ENCODE peak calls at places on chromosomes 6 and 20, in seven cellular contexts. One of them, this sample, is unnamed.

GRCh38 chr20:13098720-13099355 is 90.1 kb downstream of the SPTLC3 start:
- DNase-seq in IMR-90: no peak
- DNase-seq in mesenchymal stem cell: no peak
- DNase-seq in mesendoderm: no peak
- DNase-seq in neuronal stem cell: no peak
- DNase-seq in H9: no peak
- DNase-seq in H1: no peak
- DNase-seq in this sample: peak; percentile 49

GRCh38 chr6:144581807-144582537 is 296.8 kb downstream of the UTRN start:
- DNase-seq in IMR-90: peak; percentile 44
- DNase-seq in mesenchymal stem cell: peak; percentile 27
- DNase-seq in mesendoderm: peak; percentile 56
- DNase-seq in neuronal stem cell: peak; percentile 11
- DNase-seq in H9: peak; percentile 30
- DNase-seq in H1: no peak
- DNase-seq in this sample: no peak

GRCh38 chr6:169998457-169998856 is 247.0 kb downstream of the ERMARD start:
- DNase-seq in IMR-90: no peak
- DNase-seq in mesenchymal stem cell: no peak
- DNase-seq in mesendoderm: no peak
- DNase-seq in neuronal stem cell: no peak
- DNase-seq in H9: peak; percentile 23
- DNase-seq in H1: no peak
- DNase-seq in this sample: no peak

GRCh38 chr6:5943591-5943990 is 63.1 kb downstream of the NRN1 start:
- DNase-seq in IMR-90: no peak
- DNase-seq in mesenchymal stem cell: no peak
- DNase-seq in mesendoderm: no peak
- DNase-seq in neuronal stem cell: no peak
- DNase-seq in H9: no peak
- DNase-seq in H1: no peak
- DNase-seq in this sample: no peak

GRCh38 chr6:131729550-131729949 is 18.7 kb upstream of the CTAGE9 start:
- DNase-seq in IMR-90: no peak
- DNase-seq in mesenchymal stem cell: no peak
- DNase-seq in mesendoderm: no peak
- DNase-seq in neuronal stem cell: no peak
- DNase-seq in H9: no peak
- DNase-seq in H1: no peak
- DNase-seq in this sample: no peak

GRCh38 chr6:72953901-72954494 is 271.3 kb downstream of the KHDC1L start:
- DNase-seq in IMR-90: peak; percentile 61
- DNase-seq in mesenchymal stem cell: peak; percentile 15
- DNase-seq in mesendoderm: no peak
- DNase-seq in neuronal stem cell: no peak
- DNase-seq in H9: no peak
- DNase-seq in H1: no peak
- DNase-seq in this sample: no peak

GRCh38 chr20:5133998-5134397 is 7.2 kb downstream of the CDS2 start:
- DNase-seq in IMR-90: no peak
- DNase-seq in mesenchymal stem cell: no peak
- DNase-seq in mesendoderm: no peak
- DNase-seq in neuronal stem cell: no peak
- DNase-seq in H9: no peak
- DNase-seq in H1: no peak
- DNase-seq in this sample: no peak

GRCh38 chr6:135423649-135424128 is 73.9 kb downstream of the AHI1 start:
- DNase-seq in IMR-90: peak; percentile 59
- DNase-seq in mesenchymal stem cell: peak; percentile 60
- DNase-seq in mesendoderm: peak; percentile 34
- DNase-seq in neuronal stem cell: peak; percentile 21
- DNase-seq in H9: no peak
- DNase-seq in H1: no peak
- DNase-seq in this sample: no peak

GRCh38 chr6:1636272-1636825 is 26.6 kb downstream of the FOXC1 start:
- DNase-seq in IMR-90: no peak
- DNase-seq in mesenchymal stem cell: no peak
- DNase-seq in mesendoderm: no peak
- DNase-seq in neuronal stem cell: no peak
- DNase-seq in H9: no peak
- DNase-seq in H1: no peak
- DNase-seq in this sample: no peak

GRCh38 chr6:71879016-71879415 is 7.3 kb upstream of the RIMS1 start:
- DNase-seq in IMR-90: peak; percentile 49
- DNase-seq in mesenchymal stem cell: no peak
- DNase-seq in mesendoderm: no peak
- DNase-seq in neuronal stem cell: no peak
- DNase-seq in H9: no peak
- DNase-seq in H1: no peak
- DNase-seq in this sample: no peak

GRCh38 chr6:17472653-17473183 is 79.3 kb downstream of the CAP2 start:
- DNase-seq in IMR-90: peak; percentile 17
- DNase-seq in mesenchymal stem cell: peak; percentile 60
- DNase-seq in mesendoderm: peak; percentile 96
- DNase-seq in neuronal stem cell: no peak
- DNase-seq in H9: no peak
- DNase-seq in H1: no peak
- DNase-seq in this sample: no peak

GRCh38 chr6:33720998-33721397 is 9.5 kb upstream of the UQCC2 start:
- DNase-seq in IMR-90: no peak
- DNase-seq in mesenchymal stem cell: no peak
- DNase-seq in mesendoderm: no peak
- DNase-seq in neuronal stem cell: no peak
- DNase-seq in H9: no peak
- DNase-seq in H1: no peak
- DNase-seq in this sample: no peak

GRCh38 chr6:20681243-20681684 is 147.0 kb downstream of the CDKAL1 start:
- DNase-seq in IMR-90: no peak
- DNase-seq in mesenchymal stem cell: no peak
- DNase-seq in mesendoderm: no peak
- DNase-seq in neuronal stem cell: no peak
- DNase-seq in H9: no peak
- DNase-seq in H1: no peak
- DNase-seq in this sample: no peak

GRCh38 chr6:108030223-108030622 is 44.3 kb downstream of the OSTM1 start:
- DNase-seq in IMR-90: no peak
- DNase-seq in mesenchymal stem cell: no peak
- DNase-seq in mesendoderm: no peak
- DNase-seq in neuronal stem cell: no peak
- DNase-seq in H9: no peak
- DNase-seq in H1: no peak
- DNase-seq in this sample: no peak

GRCh38 chr6:142071981-142072380 is 60.7 kb upstream of the GJE1 start:
- DNase-seq in IMR-90: no peak
- DNase-seq in mesenchymal stem cell: no peak
- DNase-seq in mesendoderm: peak; percentile 59
- DNase-seq in neuronal stem cell: no peak
- DNase-seq in H9: peak; percentile 73
- DNase-seq in H1: no peak
- DNase-seq in this sample: peak; percentile 5

GRCh38 chr6:135568366-135568765 is 70.8 kb upstream of the AHI1 start:
- DNase-seq in IMR-90: peak; percentile 95
- DNase-seq in mesenchymal stem cell: peak; percentile 19
- DNase-seq in mesendoderm: peak; percentile 32
- DNase-seq in neuronal stem cell: no peak
- DNase-seq in H9: no peak
- DNase-seq in H1: no peak
- DNase-seq in this sample: no peak

GRCh38 chr6:2480267-2480966 is 235.0 kb upstream of the GMDS start:
- DNase-seq in IMR-90: no peak
- DNase-seq in mesenchymal stem cell: no peak
- DNase-seq in mesendoderm: no peak
- DNase-seq in neuronal stem cell: no peak
- DNase-seq in H9: no peak
- DNase-seq in H1: no peak
- DNase-seq in this sample: no peak

GRCh38 chr6:148671085-148671484 is 75.7 kb upstream of the UST start:
- DNase-seq in IMR-90: no peak
- DNase-seq in mesenchymal stem cell: no peak
- DNase-seq in mesendoderm: peak; percentile 82
- DNase-seq in neuronal stem cell: no peak
- DNase-seq in H9: peak; percentile 56
- DNase-seq in H1: peak; percentile 59
- DNase-seq in this sample: no peak

GRCh38 chr20:45833030-45833882 is at the start of gene SNX21:
- DNase-seq in IMR-90: peak; percentile 94
- DNase-seq in mesenchymal stem cell: peak; percentile 97
- DNase-seq in mesendoderm: peak; percentile 88
- DNase-seq in neuronal stem cell: no peak
- DNase-seq in H9: peak; percentile 89
- DNase-seq in H1: peak; percentile 90
- DNase-seq in this sample: peak; percentile 76

GRCh38 chr6:8219352-8219943 is 117.1 kb upstream of the EEF1E1 start:
- DNase-seq in IMR-90: peak; percentile 63
- DNase-seq in mesenchymal stem cell: peak; percentile 54
- DNase-seq in mesendoderm: peak; percentile 57
- DNase-seq in neuronal stem cell: peak; percentile 54
- DNase-seq in H9: no peak
- DNase-seq in H1: peak; percentile 59
- DNase-seq in this sample: peak; percentile 29

GRCh38 chr6:72619883-72620696 is 1.8 kb upstream of the KCNQ5 start:
- DNase-seq in IMR-90: peak; percentile 45
- DNase-seq in mesenchymal stem cell: peak; percentile 49
- DNase-seq in mesendoderm: peak; percentile 52
- DNase-seq in neuronal stem cell: peak; percentile 33
- DNase-seq in H9: peak; percentile 63
- DNase-seq in H1: peak; percentile 65
- DNase-seq in this sample: peak; percentile 3

GRCh38 chr20:36407196-36407733 is 101.1 kb downstream of the DLGAP4 start:
- DNase-seq in IMR-90: peak; percentile 24
- DNase-seq in mesenchymal stem cell: peak; percentile 9
- DNase-seq in mesendoderm: no peak
- DNase-seq in neuronal stem cell: no peak
- DNase-seq in H9: no peak
- DNase-seq in H1: no peak
- DNase-seq in this sample: peak; percentile 31

GRCh38 chr6:121776054-121776453 is 340.6 kb downstream of the GJA1 start:
- DNase-seq in IMR-90: no peak
- DNase-seq in mesenchymal stem cell: no peak
- DNase-seq in mesendoderm: no peak
- DNase-seq in neuronal stem cell: no peak
- DNase-seq in H9: no peak
- DNase-seq in H1: no peak
- DNase-seq in this sample: no peak

GRCh38 chr20:11401988-11402387 is 515.7 kb upstream of the BTBD3 start:
- DNase-seq in IMR-90: no peak
- DNase-seq in mesenchymal stem cell: no peak
- DNase-seq in mesendoderm: no peak
- DNase-seq in neuronal stem cell: no peak
- DNase-seq in H9: no peak
- DNase-seq in H1: no peak
- DNase-seq in this sample: no peak

GRCh38 chr6:147287869-147288271 is 83.7 kb downstream of the STXBP5 start:
- DNase-seq in IMR-90: peak; percentile 69
- DNase-seq in mesenchymal stem cell: peak; percentile 41
- DNase-seq in mesendoderm: peak; percentile 53
- DNase-seq in neuronal stem cell: no peak
- DNase-seq in H9: no peak
- DNase-seq in H1: no peak
- DNase-seq in this sample: peak; percentile 95

DNA sequence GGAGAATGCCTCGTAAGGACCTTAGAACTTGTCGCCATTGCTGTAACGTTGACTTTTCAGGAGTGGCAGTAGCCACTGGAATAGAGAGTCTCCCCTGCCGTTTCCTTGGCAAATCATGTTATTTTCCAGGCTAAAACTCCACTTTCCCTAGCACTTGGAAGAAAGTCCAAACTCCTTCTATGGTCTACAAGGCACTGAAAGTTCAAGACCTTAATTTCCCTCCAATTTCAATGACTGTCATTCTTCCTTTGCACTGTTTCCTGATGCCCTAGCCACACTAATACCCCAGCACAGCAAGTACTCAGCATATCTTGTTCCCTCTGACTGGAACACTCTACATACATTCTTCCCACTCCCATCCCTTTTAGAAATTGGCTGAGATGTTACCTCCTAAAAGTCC is 1.8 kb upstream of the TBPL1 start:
- DNase-seq in IMR-90: no peak
- DNase-seq in mesenchymal stem cell: no peak
- DNase-seq in mesendoderm: no peak
- DNase-seq in neuronal stem cell: no peak
- DNase-seq in H9: no peak
- DNase-seq in H1: no peak
- DNase-seq in this sample: no peak
- H2BK5ac ChIP-seq in IMR-90: peak overlapping the region; percentile 54
- H2BK5ac ChIP-seq in mesenchymal stem cell: no peak overlapping the region
- H2BK5ac ChIP-seq in mesendoderm: no peak overlapping the region
- H2BK5ac ChIP-seq in neuronal stem cell: no peak overlapping the region
- H2BK5ac ChIP-seq in H9: no peak overlapping the region
- H2BK5ac ChIP-seq in H1: no peak overlapping the region
- H2BK5ac ChIP-seq in this sample: no peak overlapping the region

GRCh38 chr20:47708953-47709833 is 76.1 kb downstream of the SULF2 start:
- DNase-seq in IMR-90: no peak
- DNase-seq in mesenchymal stem cell: no peak
- DNase-seq in mesendoderm: no peak
- DNase-seq in neuronal stem cell: no peak
- DNase-seq in H9: no peak
- DNase-seq in H1: no peak
- DNase-seq in this sample: no peak
- H3K18ac ChIP-seq in IMR-90: no peak overlapping the region
- H3K18ac ChIP-seq in mesenchymal stem cell: no peak overlapping the region
- H3K18ac ChIP-seq in mesendoderm: no peak overlapping the region
- H3K18ac ChIP-seq in neuronal stem cell: no peak overlapping the region
- H3K18ac ChIP-seq in H9: no peak overlapping the region
- H3K18ac ChIP-seq in H1: no peak overlapping the region
- H3K18ac ChIP-seq in this sample: no peak overlapping the region

GRCh38 chr20:35005463-35005961 is 49.8 kb downstream of the MYH7B start:
- DNase-seq in IMR-90: no peak
- DNase-seq in mesenchymal stem cell: no peak
- DNase-seq in mesendoderm: no peak
- DNase-seq in neuronal stem cell: no peak
- DNase-seq in H9: no peak
- DNase-seq in H1: no peak
- DNase-seq in this sample: no peak
- H2BK5ac ChIP-seq in IMR-90: no peak overlapping the region
- H2BK5ac ChIP-seq in mesenchymal stem cell: no peak overlapping the region
- H2BK5ac ChIP-seq in mesendoderm: no peak overlapping the region
- H2BK5ac ChIP-seq in neuronal stem cell: no peak overlapping the region
- H2BK5ac ChIP-seq in H9: no peak overlapping the region
- H2BK5ac ChIP-seq in H1: no peak overlapping the region
- H2BK5ac ChIP-seq in this sample: no peak overlapping the region

DNA sequence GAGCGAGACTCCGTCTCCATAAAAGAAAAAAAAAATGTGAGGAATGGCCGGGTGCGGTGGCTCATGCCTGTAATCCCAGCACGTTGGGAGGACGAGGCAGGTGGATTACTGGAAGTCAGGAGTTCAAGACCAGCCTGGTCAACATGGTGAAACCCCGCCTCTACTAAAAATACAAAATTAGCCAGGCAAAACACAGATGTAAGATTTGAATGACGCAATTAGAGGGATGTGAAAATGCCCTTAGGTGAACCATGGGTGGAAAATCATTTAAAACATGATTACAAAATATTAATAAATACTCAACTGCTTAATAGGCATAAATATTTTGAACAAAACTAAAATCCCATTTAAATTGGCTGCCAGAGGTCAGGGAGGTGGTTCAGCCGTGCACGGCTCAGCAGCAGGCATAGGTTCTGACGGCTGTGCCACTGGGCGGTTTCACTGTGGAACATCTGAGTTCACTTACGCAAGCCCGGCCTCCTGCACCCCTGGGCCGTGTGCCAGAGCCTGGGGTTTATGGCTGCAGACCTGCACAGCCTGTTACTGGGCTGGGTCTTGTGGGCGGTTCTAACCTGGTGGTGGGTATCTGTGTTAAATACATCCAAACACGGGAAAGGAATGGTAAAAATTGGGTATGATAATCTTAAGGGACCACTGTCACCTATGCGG is 21.1 kb downstream of the COL9A3 start:
- DNase-seq in IMR-90: no peak
- DNase-seq in mesenchymal stem cell: no peak
- DNase-seq in mesendoderm: no peak
- DNase-seq in neuronal stem cell: no peak
- DNase-seq in H9: no peak
- DNase-seq in H1: no peak
- DNase-seq in this sample: no peak
- H3K18ac ChIP-seq in IMR-90: no peak overlapping the region
- H3K18ac ChIP-seq in mesenchymal stem cell: no peak overlapping the region
- H3K18ac ChIP-seq in mesendoderm: no peak overlapping the region
- H3K18ac ChIP-seq in neuronal stem cell: no peak overlapping the region
- H3K18ac ChIP-seq in H9: no peak overlapping the region
- H3K18ac ChIP-seq in H1: no peak overlapping the region
- H3K18ac ChIP-seq in this sample: no peak overlapping the region

This sample was measured in trophoblast cell.